ENCODE peak calls at places on chromosomes 16 and 17, in seven cellular contexts. Q is HCT116, V is IMR-90, O is ascending aorta, M is lower lobe of right lung, P is A673, T is gastrocnemius medialis. G is an unnamed sample.

GRCh38 chr17:62080647-62081046 is 15.6 kb upstream of the MED13 start:
- DNase-seq in Q (no peak), V (no peak), O (no peak), M (no peak), P (no peak), T (no peak), G (no peak)

GRCh38 chr16:86775401-86775985 is 197.1 kb downstream of the FOXL1 start:
- DNase-seq in Q (no peak), V (peak; percentile 34), O (no peak), M (no peak), P (peak; percentile 8), T (no peak), G (no peak)

GRCh38 chr16:14252860-14253259 is 181.7 kb downstream of the MRTFB start:
- DNase-seq in Q (no peak), V (no peak), O (no peak), M (no peak), P (no peak), T (no peak), G (no peak)

GRCh38 chr16:60605176-60605575 is 1431.1 kb downstream of the CDH8 start:
- DNase-seq in Q (no peak), V (no peak), O (no peak), M (no peak), P (no peak), T (no peak), G (no peak)

GRCh38 chr16:56789360-56789759 is 59.4 kb downstream of the NUP93 start:
- DNase-seq in Q (peak; percentile 55), V (peak; percentile 60), O (no peak), M (peak; percentile 52), P (peak; percentile 60), T (peak; percentile 2), G (no peak)

GRCh38 chr17:17141860-17142552 is 64.1 kb downstream of the PLD6 start:
- DNase-seq in Q (no peak), V (peak; percentile 50), O (no peak), M (no peak), P (peak; percentile 44), T (no peak), G (no peak)

GRCh38 chr17:27446569-27447301 is 9.5 kb upstream of the KSR1 start:
- DNase-seq in Q (no peak), V (peak; percentile 100), O (no peak), M (no peak), P (no peak), T (no peak), G (peak; percentile 30)

GRCh38 chr17:9244066-9245052 is 223.0 kb downstream of the NTN1 start:
- DNase-seq in Q (no peak), V (peak; percentile 88), O (peak; percentile 83), M (no peak), P (no peak), T (no peak), G (peak; percentile 80)

GRCh38 chr16:84692451-84692850 is 7.3 kb upstream of the USP10 start:
- DNase-seq in Q (no peak), V (no peak), O (no peak), M (no peak), P (no peak), T (no peak), G (no peak)

GRCh38 chr17:78918979-78919378 is 6.2 kb downstream of the TIMP2 start:
- DNase-seq in Q (no peak), V (no peak), O (no peak), M (no peak), P (no peak), T (no peak), G (no peak)

GRCh38 chr17:79919862-79920720 is 80.9 kb upstream of the CBX4 start:
- DNase-seq in Q (no peak), V (no peak), O (no peak), M (peak; percentile 34), P (no peak), T (no peak), G (no peak)

GRCh38 chr16:47971225-47971624 is 184.6 kb downstream of the ABCC12 start:
- DNase-seq in Q (no peak), V (no peak), O (no peak), M (no peak), P (no peak), T (no peak), G (no peak)

GRCh38 chr17:79859676-79860615 is 20.7 kb upstream of the CBX4 start:
- DNase-seq in Q (no peak), V (no peak), O (no peak), M (peak; percentile 40), P (no peak), T (no peak), G (no peak)

GRCh38 chr17:32349503-32349853 is 479 bp upstream of the ZNF207 start:
- DNase-seq in Q (no peak), V (no peak), O (no peak), M (no peak), P (no peak), T (no peak), G (no peak)

GRCh38 chr17:15910791-15911190 is 34.1 kb upstream of the ADORA2B start:
- DNase-seq in Q (no peak), V (peak; percentile 36), O (no peak), M (no peak), P (no peak), T (no peak), G (no peak)

GRCh38 chr16:15055141-15056053 is 477 bp downstream of the NTAN1 start:
- DNase-seq in Q (no peak), V (peak; percentile 23), O (no peak), M (peak; percentile 71), P (no peak), T (peak; percentile 12), G (no peak)

GRCh38 chr16:59210955-59211541 is 476.9 kb upstream of the GOT2 start:
- DNase-seq in Q (no peak), V (peak; percentile 43), O (peak; percentile 61), M (no peak), P (no peak), T (no peak), G (peak; percentile 56)

GRCh38 chr17:170130-170654 is 11.3 kb downstream of the DOC2B start:
- DNase-seq in Q (no peak), V (no peak), O (no peak), M (no peak), P (no peak), T (no peak), G (no peak)

GRCh38 chr16:80330803-80331202 is 210.0 kb upstream of the DYNLRB2 start:
- DNase-seq in Q (no peak), V (no peak), O (no peak), M (no peak), P (no peak), T (no peak), G (no peak)

GRCh38 chr16:5378531-5378930 is 280.9 kb upstream of the EEF2KMT start:
- DNase-seq in Q (no peak), V (no peak), O (no peak), M (no peak), P (no peak), T (no peak), G (no peak)

GRCh38 chr16:81500833-81501521 is 56.4 kb downstream of the CMIP start:
- DNase-seq in Q (no peak), V (peak; percentile 81), O (peak; percentile 75), M (no peak), P (peak; percentile 26), T (no peak), G (peak; percentile 80)

GRCh38 chr16:50288920-50289319 is 22.6 kb downstream of the ADCY7 start:
- DNase-seq in Q (no peak), V (no peak), O (no peak), M (no peak), P (no peak), T (no peak), G (no peak)
- H3K36me3 ChIP-seq in Q (no peaks in the 10 kb centered on the region), V (peaks cover 9% of the 10 kb centered on the region), O (peaks cover 11% of the 10 kb centered on the region), M (peaks cover 49% of the 10 kb centered on the region), P (no peaks in the 10 kb centered on the region), T (no peaks in the 10 kb centered on the region), G (peaks cover 3% of the 10 kb centered on the region)

DNA sequence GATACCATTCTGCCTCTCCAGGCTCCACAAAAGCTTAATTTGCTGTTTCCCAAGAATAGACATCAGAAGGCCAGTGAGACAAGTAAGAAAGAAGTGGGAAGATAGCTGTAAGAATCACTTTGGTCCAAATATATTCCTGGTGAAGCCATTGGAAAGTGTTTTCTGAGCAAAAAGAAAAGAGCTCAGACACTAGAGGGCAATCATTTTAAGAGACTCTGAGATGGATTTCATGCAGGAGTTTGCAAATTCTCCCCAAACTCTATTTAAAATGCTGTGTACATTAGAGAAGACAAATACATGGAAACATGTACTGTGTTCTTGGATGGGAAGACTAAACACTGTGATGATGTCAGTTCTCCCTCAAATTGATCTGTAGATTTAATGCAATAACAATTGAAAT is 8.0 kb upstream of the SLC6A2 start:
- DNase-seq in Q (no peak), V (no peak), O (no peak), M (no peak), P (no peak), T (no peak), G (no peak)
- TF ChIP-seq CTCF in Q (no peak), V (no peak), O (no peak), M (no peak), P (no peak), T (no peak), G (peak; percentile 14)

GRCh38 chr16:88649195-88649923 is 1.5 kb downstream of the CYBA start:
- DNase-seq in Q (no peak), V (no peak), O (no peak), M (peak; percentile 55), P (no peak), T (no peak), G (no peak)

GRCh38 chr16:88651276-88651988 is 579 bp upstream of the CYBA start:
- DNase-seq in Q (peak; percentile 72), V (no peak), O (peak; percentile 79), M (peak; percentile 74), P (no peak), T (no peak), G (no peak)

GRCh38 chr16:88651989-88652762 is 1.3 kb upstream of the CYBA start:
- DNase-seq in Q (no peak), V (no peak), O (no peak), M (peak; percentile 50), P (no peak), T (no peak), G (no peak)

GRCh38 chr16:88649924-88650748 is 717 bp downstream of the CYBA start:
- DNase-seq in Q (no peak), V (peak; percentile 8), O (no peak), M (peak; percentile 79), P (no peak), T (no peak), G (no peak)

GRCh38 chr16:88650749-88651275 is at the start of gene CYBA:
- DNase-seq in Q (peak; percentile 57), V (peak; percentile 22), O (peak; percentile 87), M (peak; percentile 90), P (peak; percentile 69), T (peak; percentile 37), G (no peak)
- H3K36me3 ChIP-seq in Q (peaks cover 4% of the 10 kb centered on the region), V (peaks cover 13% of the 10 kb centered on the region), O (peaks cover 10% of the 10 kb centered on the region), M (peaks cover 37% of the 10 kb centered on the region), P (peaks cover 26% of the 10 kb centered on the region), T (peaks cover 25% of the 10 kb centered on the region), G (peaks cover 6% of the 10 kb centered on the region)

DNA sequence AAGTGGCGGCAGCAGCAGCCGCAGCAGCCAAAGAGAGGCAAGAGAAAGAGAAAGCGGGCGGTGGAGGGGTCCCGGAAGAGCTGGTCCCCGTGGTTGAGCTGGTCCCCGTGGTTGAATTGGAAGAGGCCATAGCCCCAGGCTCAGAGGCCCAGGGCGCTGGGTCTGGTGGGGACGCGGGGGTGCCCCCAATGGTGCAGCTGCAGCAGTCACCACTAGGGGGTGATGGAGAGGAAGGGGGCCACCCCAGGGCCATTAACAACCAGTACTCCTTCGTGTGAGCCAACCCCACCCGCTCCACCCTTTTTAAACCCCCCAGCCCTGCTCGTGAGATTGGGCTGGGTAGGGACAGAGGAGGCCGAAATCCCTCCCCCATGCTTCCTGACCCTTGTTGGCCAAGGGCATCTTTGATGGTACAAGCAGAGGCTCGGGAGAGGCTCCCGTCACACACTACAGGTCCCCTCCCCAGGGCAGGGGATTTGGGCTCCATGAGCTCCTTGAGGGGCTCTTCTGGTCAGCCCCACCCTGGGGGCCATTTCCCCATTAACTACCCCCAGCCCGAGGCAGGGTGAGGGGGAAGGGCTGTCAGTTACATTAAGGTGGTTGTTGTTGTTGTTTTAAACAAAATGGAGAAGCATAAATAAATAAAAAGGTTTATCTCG is 4.6 kb upstream of the ATP2A1 start:
- DNase-seq in Q (no peak), V (no peak), O (no peak), M (no peak), P (peak; percentile 43), T (no peak), G (no peak)
- TF ChIP-seq CTCF in Q (peak; percentile 84), V (peak; percentile 52), O (peak; percentile 47), M (peak; percentile 69), P (peak; percentile 77), T (peak; percentile 78), G (peak; percentile 77)

G was measured in BJ.